ENCODE peak calls at places on chromosomes 16 and 17, in nine cellular contexts. W, O, Q, V, T, N, A, P and U are unnamed samples.
A peak's percentile ranks its signal among the peaks of the same experiment; 100 is the strongest.

GRCh38 chr17:74773871-74774286 is 2.3 kb downstream of the NAT9 start:
- DNase-seq in W (no peak), O (peak; percentile 32), Q (no peak), V (no peak), T (no peak), N (no peak), A (no peak), P (no peak), U (no peak)

GRCh38 chr16:17328971-17329370 is 141.8 kb downstream of the XYLT1 start:
- DNase-seq in W (no peak), O (peak; percentile 48), Q (no peak), V (no peak), T (no peak), N (no peak), A (no peak), P (no peak), U (peak; percentile 38)

GRCh38 chr17:17398188-17398927 is 78.4 kb upstream of the MED9 start:
- DNase-seq in W (no peak), O (no peak), Q (no peak), V (no peak), T (no peak), N (no peak), A (no peak), P (no peak), U (peak; percentile 60)

GRCh38 chr16:22186517-22186916 is 19.6 kb upstream of the EEF2K start:
- DNase-seq in W (no peak), O (no peak), Q (no peak), V (no peak), T (no peak), N (no peak), A (no peak), P (no peak), U (no peak)

GRCh38 chr17:75405365-75406221 is at the start of gene GRB2:
- DNase-seq in W (peak; percentile 97), O (peak; percentile 98), Q (peak; percentile 90), V (peak; percentile 99), T (peak; percentile 96), N (peak; percentile 99), A (peak; percentile 99), P (peak; percentile 99), U (peak; percentile 95)

GRCh38 chr16:15398618-15399316 is 3.2 kb downstream of the MPV17L start:
- DNase-seq in W (no peak), O (peak; percentile 83), Q (no peak), V (peak; percentile 65), T (no peak), N (no peak), A (no peak), P (no peak), U (no peak)

GRCh38 chr16:89593841-89594240 is 18.3 kb downstream of the CPNE7 start:
- DNase-seq in W (peak; percentile 41), O (peak; percentile 59), Q (no peak), V (no peak), T (no peak), N (no peak), A (no peak), P (no peak), U (no peak)

GRCh38 chr17:29002811-29003210 is 3.0 kb downstream of the SEZ6 start:
- DNase-seq in W (no peak), O (no peak), Q (no peak), V (no peak), T (no peak), N (no peak), A (no peak), P (no peak), U (no peak)

GRCh38 chr16:77657016-77657415 is 65.3 kb upstream of the NUDT7 start:
- DNase-seq in W (no peak), O (no peak), Q (no peak), V (no peak), T (no peak), N (no peak), A (no peak), P (no peak), U (no peak)

GRCh38 chr16:82841108-82841507 is 214.3 kb downstream of the CDH13 start:
- DNase-seq in W (no peak), O (no peak), Q (no peak), V (no peak), T (no peak), N (no peak), A (no peak), P (no peak), U (no peak)
- H3K9me3 ChIP-seq in W (no peaks in the 10 kb centered on the region), O (no peaks in the 10 kb centered on the region), Q (no peaks in the 10 kb centered on the region), V (no peaks in the 10 kb centered on the region), T (no peaks in the 10 kb centered on the region), N (no peaks in the 10 kb centered on the region), A (no peaks in the 10 kb centered on the region), P (no peaks in the 10 kb centered on the region), U (no peaks in the 10 kb centered on the region)

DNA sequence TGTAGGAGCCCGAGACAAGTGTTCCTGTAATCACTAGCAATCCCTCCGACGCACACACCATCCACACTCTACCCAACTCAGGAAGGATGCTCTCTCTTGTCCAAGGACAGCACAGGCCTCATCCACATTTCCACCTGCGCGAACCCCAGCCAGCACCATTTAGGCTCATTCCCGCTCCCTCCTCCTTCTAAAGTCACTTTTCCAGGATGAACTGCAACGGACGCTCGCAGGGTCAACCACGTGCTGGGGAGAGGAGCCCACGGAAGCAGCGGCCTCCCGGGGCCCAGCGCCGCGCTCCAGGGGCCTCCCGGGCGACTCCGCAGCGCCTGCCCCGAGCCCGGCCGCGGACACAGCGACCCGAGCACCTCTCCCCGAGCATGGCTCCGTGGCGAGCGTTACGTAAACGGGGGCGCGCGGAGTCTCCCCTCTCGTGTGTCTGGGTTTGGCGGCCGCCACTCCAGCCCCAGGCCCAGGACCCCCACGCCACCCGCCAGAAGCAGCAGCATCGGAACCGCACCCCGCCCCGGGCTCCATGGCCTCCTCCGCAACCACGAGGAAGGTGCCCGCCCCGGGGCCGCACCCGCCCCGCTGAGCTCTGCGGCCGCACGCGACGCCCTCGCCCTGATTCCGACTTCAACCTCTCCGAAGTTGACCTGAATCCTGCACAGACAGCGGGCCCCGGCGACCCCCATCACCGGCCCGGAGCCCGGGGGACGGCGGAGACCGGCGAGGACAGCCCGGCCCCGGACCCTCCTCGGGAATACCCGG is 668 bp downstream of the USP36 start:
- DNase-seq in W (peak; percentile 30), O (peak; percentile 48), Q (no peak), V (peak; percentile 50), T (peak; percentile 29), N (peak; percentile 52), A (peak; percentile 51), P (peak; percentile 15), U (no peak)
- H3K27ac ChIP-seq in W (peak overlapping the region; percentile 100), O (peak overlapping the region; percentile 96), Q (peak overlapping the region; percentile 99), V (peak overlapping the region; percentile 100), T (peak overlapping the region; percentile 58), N (peak overlapping the region; percentile 97), A (peak overlapping the region; percentile 100), P (peak overlapping the region; percentile 70), U (peak overlapping the region; percentile 99)

GRCh38 chr17:39622380-39623006 is 4.3 kb upstream of the PPP1R1B start:
- DNase-seq in W (peak; percentile 27), O (no peak), Q (no peak), V (no peak), T (no peak), N (no peak), A (no peak), P (no peak), U (no peak)

GRCh38 chr17:39623356-39623950 is 3.3 kb upstream of the PPP1R1B start:
- DNase-seq in W (peak; percentile 85), O (peak; percentile 88), Q (peak; percentile 42), V (peak; percentile 95), T (peak; percentile 68), N (peak; percentile 89), A (peak; percentile 93), P (peak; percentile 79), U (peak; percentile 89)

GRCh38 chr17:39624313-39624712 is 2.4 kb upstream of the PPP1R1B start:
- DNase-seq in W (no peak), O (no peak), Q (no peak), V (no peak), T (no peak), N (no peak), A (no peak), P (no peak), U (no peak)

GRCh38 chr17:39619786-39620101 is 7.0 kb upstream of the PPP1R1B start:
- DNase-seq in W (no peak), O (peak; percentile 60), Q (no peak), V (no peak), T (no peak), N (no peak), A (no peak), P (no peak), U (no peak)

DNA sequence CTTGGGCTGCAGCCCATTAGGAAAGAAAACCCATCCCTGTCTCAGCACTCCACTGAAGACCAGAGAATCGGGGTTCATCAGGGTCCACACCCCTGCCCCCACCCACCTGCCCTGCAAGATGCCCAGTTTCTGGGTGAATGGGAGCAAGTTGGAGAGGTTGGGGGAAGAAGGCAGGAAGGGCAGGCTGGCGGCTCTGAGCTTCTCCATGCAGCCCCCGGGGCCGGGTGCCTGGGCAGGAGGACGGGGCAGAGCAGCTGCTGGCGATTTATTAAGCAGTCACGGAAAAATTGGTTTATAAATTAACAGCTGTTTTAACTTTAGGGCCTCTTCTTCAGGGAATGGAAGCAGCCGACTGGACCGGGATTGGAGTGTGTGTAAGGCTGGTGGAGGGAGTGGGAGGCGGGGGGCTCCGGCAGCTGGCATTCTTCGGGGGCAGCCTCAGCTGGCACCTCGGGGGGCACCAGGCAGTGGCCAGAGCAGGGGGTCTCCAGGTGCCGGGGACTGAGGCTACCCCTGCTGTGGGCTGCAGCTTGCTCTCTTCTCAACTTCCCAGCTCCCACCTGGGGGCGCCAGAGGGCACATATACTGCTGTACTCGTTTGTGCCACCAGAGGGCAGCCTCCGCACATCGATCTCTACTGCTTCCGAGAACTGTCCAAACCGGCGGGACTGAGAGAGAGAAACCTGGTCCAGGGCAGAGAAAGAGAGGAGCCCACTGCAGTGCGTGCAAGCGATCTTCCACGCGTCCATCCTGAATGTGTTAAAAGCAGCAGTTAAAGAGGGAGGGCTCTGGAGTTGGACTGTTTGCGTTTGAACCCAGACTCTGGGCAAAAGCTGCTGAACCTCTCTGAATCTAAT is 5.0 kb upstream of the PPP1R1B start:
- DNase-seq in W (peak; percentile 88), O (peak; percentile 85), Q (peak; percentile 53), V (peak; percentile 89), T (peak; percentile 90), N (peak; percentile 89), A (peak; percentile 92), P (peak; percentile 89), U (peak; percentile 84)
- H3K4me3 ChIP-seq in W (no peak overlapping the region), O (no peak overlapping the region), Q (no peak overlapping the region), V (no peak overlapping the region), T (no peak overlapping the region), N (no peak overlapping the region), A (no peak overlapping the region), P (no peak overlapping the region), U (no peak overlapping the region)

GRCh38 chr16:3305109-3306068 is at the start of the genes TIGD7 and ZNF75A:
- DNase-seq in W (peak; percentile 78), O (peak; percentile 90), Q (no peak), V (peak; percentile 78), T (peak; percentile 75), N (peak; percentile 87), A (peak; percentile 83), P (peak; percentile 86), U (peak; percentile 62)

GRCh38 chr16:3306078-3306477 is 781 bp downstream of the ZNF75A start:
- DNase-seq in W (no peak), O (no peak), Q (no peak), V (no peak), T (no peak), N (no peak), A (no peak), P (no peak), U (no peak)

DNA sequence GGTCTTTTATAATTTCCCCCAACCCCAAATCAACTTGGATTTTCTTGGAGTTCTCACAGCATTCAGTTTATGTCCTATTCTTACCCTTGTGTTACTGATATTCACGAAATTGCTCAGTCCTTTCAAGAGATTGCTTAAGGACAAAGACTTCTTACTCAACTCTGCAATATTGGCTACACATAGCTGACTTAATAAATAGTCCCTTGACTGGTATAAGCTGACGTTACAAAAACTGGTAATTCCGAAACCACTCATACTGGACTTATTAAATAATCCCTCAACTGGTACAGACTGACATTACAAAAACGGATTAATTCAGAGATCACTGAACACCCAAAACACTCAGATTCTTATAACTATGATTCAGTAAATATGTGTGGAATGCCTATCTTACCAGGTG is 860 bp downstream of the TIGD7 start:
- DNase-seq in W (no peak), O (no peak), Q (no peak), V (no peak), T (no peak), N (no peak), A (no peak), P (no peak), U (no peak)
- H3K9me3 ChIP-seq in W (no peaks in the 10 kb centered on the region), O (peaks cover 3% of the 10 kb centered on the region), Q (peaks cover 82% of the 10 kb centered on the region), V (peaks cover 45% of the 10 kb centered on the region), T (peaks cover 65% of the 10 kb centered on the region), N (peaks cover 2% of the 10 kb centered on the region), A (peaks cover 64% of the 10 kb centered on the region), P (peaks cover 76% of the 10 kb centered on the region), U (peaks cover 62% of the 10 kb centered on the region)